ENCODE peak calls at places on chromosomes 16 and 17, in nine cellular contexts. One of them, this sample, is unnamed.

GRCh38 chr16:30570621-30571443 is 682 bp downstream of the ZNF688 start:
- DNase-seq in trophoblast cell: peak
- DNase-seq in activated T-cell treated with anti-CD3 and anti-CD28 coated beads, Interleukin-2, amount 50 U/mL, for 4 hours: no peak
- DNase-seq in GM04503: no peak
- DNase-seq in DMS53: peak
- DNase-seq in bronchial epithelial cell: no peak
- DNase-seq in fibroblast of pulmonary artery: peak
- DNase-seq in GM10248: no peak
- DNase-seq in neuronal stem cell: peak
- DNase-seq in this sample: peak

GRCh38 chr16:69693916-69694315 is 32.4 kb downstream of the NQO1 start:
- DNase-seq in trophoblast cell: no peak
- DNase-seq in activated T-cell treated with anti-CD3 and anti-CD28 coated beads, Interleukin-2, amount 50 U/mL, for 4 hours: no peak
- DNase-seq in GM04503: no peak
- DNase-seq in DMS53: no peak
- DNase-seq in bronchial epithelial cell: no peak
- DNase-seq in fibroblast of pulmonary artery: no peak
- DNase-seq in GM10248: no peak
- DNase-seq in neuronal stem cell: no peak
- DNase-seq in this sample: no peak

GRCh38 chr16:1884155-1884760 is 12.3 kb upstream of the MEIOB start:
- DNase-seq in trophoblast cell: peak
- DNase-seq in activated T-cell treated with anti-CD3 and anti-CD28 coated beads, Interleukin-2, amount 50 U/mL, for 4 hours: no peak
- DNase-seq in GM04503: no peak
- DNase-seq in DMS53: peak
- DNase-seq in bronchial epithelial cell: peak
- DNase-seq in fibroblast of pulmonary artery: peak
- DNase-seq in GM10248: no peak
- DNase-seq in neuronal stem cell: no peak
- DNase-seq in this sample: peak

GRCh38 chr16:87487361-87487924 is 5.4 kb downstream of the ZCCHC14 start:
- DNase-seq in trophoblast cell: peak
- DNase-seq in activated T-cell treated with anti-CD3 and anti-CD28 coated beads, Interleukin-2, amount 50 U/mL, for 4 hours: no peak
- DNase-seq in GM04503: no peak
- DNase-seq in DMS53: peak
- DNase-seq in bronchial epithelial cell: peak
- DNase-seq in fibroblast of pulmonary artery: peak
- DNase-seq in GM10248: no peak
- DNase-seq in neuronal stem cell: peak
- DNase-seq in this sample: peak

GRCh38 chr17:63390090-63390489 is 56.0 kb downstream of the CYB561 start:
- DNase-seq in trophoblast cell: no peak
- DNase-seq in activated T-cell treated with anti-CD3 and anti-CD28 coated beads, Interleukin-2, amount 50 U/mL, for 4 hours: no peak
- DNase-seq in GM04503: no peak
- DNase-seq in DMS53: no peak
- DNase-seq in bronchial epithelial cell: no peak
- DNase-seq in fibroblast of pulmonary artery: no peak
- DNase-seq in GM10248: peak
- DNase-seq in neuronal stem cell: no peak
- DNase-seq in this sample: no peak

GRCh38 chr16:31810863-31811262 is 62.7 kb upstream of the ZNF267 start:
- DNase-seq in trophoblast cell: no peak
- DNase-seq in activated T-cell treated with anti-CD3 and anti-CD28 coated beads, Interleukin-2, amount 50 U/mL, for 4 hours: no peak
- DNase-seq in GM04503: no peak
- DNase-seq in DMS53: no peak
- DNase-seq in bronchial epithelial cell: no peak
- DNase-seq in fibroblast of pulmonary artery: no peak
- DNase-seq in GM10248: no peak
- DNase-seq in neuronal stem cell: no peak
- DNase-seq in this sample: no peak

GRCh38 chr17:37384560-37385160 is 8.9 kb downstream of the C17orf78 start:
- DNase-seq in trophoblast cell: no peak
- DNase-seq in activated T-cell treated with anti-CD3 and anti-CD28 coated beads, Interleukin-2, amount 50 U/mL, for 4 hours: no peak
- DNase-seq in GM04503: no peak
- DNase-seq in DMS53: no peak
- DNase-seq in bronchial epithelial cell: peak
- DNase-seq in fibroblast of pulmonary artery: no peak
- DNase-seq in GM10248: no peak
- DNase-seq in neuronal stem cell: no peak
- DNase-seq in this sample: no peak

GRCh38 chr17:45293413-45294211 is 23.2 kb downstream of the MAP3K14 start:
- DNase-seq in trophoblast cell: peak
- DNase-seq in activated T-cell treated with anti-CD3 and anti-CD28 coated beads, Interleukin-2, amount 50 U/mL, for 4 hours: peak
- DNase-seq in GM04503: peak
- DNase-seq in DMS53: peak
- DNase-seq in bronchial epithelial cell: peak
- DNase-seq in fibroblast of pulmonary artery: peak
- DNase-seq in GM10248: no peak
- DNase-seq in neuronal stem cell: no peak
- DNase-seq in this sample: peak